ENCODE peak calls at places on chromosomes 12 and 14, in five cellular contexts. One of them, this sample, is unnamed. For H3F3A, the result is how much of the 10 kb centered on the place peaks cover.

GRCh38 chr12:50185496-50185895 is 18.3 kb upstream of the CERS5 start:
- DNase-seq in MM.1S: no peak
- DNase-seq in neural progenitor cell: no peak
- DNase-seq in PC-3: no peak
- DNase-seq in GM23248: peak
- DNase-seq in this sample: no peak

GRCh38 chr14:24307575-24308341 is at the start of gene CIDEB:
- DNase-seq in MM.1S: peak
- DNase-seq in neural progenitor cell: peak
- DNase-seq in PC-3: peak
- DNase-seq in GM23248: peak
- DNase-seq in this sample: peak

GRCh38 chr14:56304456-56304855 is 186.2 kb downstream of the PELI2 start:
- DNase-seq in MM.1S: no peak
- DNase-seq in neural progenitor cell: no peak
- DNase-seq in PC-3: no peak
- DNase-seq in GM23248: no peak
- DNase-seq in this sample: no peak

GRCh38 chr12:15546102-15546701 is 223.9 kb downstream of the PTPRO start:
- DNase-seq in MM.1S: peak
- DNase-seq in neural progenitor cell: no peak
- DNase-seq in PC-3: no peak
- DNase-seq in GM23248: no peak
- DNase-seq in this sample: no peak

GRCh38 chr12:110280784-110281548 is at the start of gene ATP2A2:
- DNase-seq in MM.1S: peak
- DNase-seq in neural progenitor cell: peak
- DNase-seq in PC-3: peak
- DNase-seq in GM23248: peak
- DNase-seq in this sample: peak

GRCh38 chr12:1374296-1374695 is 220.1 kb downstream of the FBXL14 start:
- DNase-seq in MM.1S: no peak
- DNase-seq in neural progenitor cell: no peak
- DNase-seq in PC-3: no peak
- DNase-seq in GM23248: peak
- DNase-seq in this sample: no peak

GRCh38 chr12:112992541-112993398 is 14.5 kb downstream of the OAS2 start:
- DNase-seq in MM.1S: peak
- DNase-seq in neural progenitor cell: peak
- DNase-seq in PC-3: peak
- DNase-seq in GM23248: peak
- DNase-seq in this sample: peak

GRCh38 chr12:25972783-25973182 is 14.3 kb downstream of the RASSF8 start:
- DNase-seq in MM.1S: no peak
- DNase-seq in neural progenitor cell: no peak
- DNase-seq in PC-3: peak
- DNase-seq in GM23248: peak
- DNase-seq in this sample: no peak

GRCh38 chr14:91258021-91258618 is 13.6 kb upstream of the GPR68 start:
- DNase-seq in MM.1S: no peak
- DNase-seq in neural progenitor cell: no peak
- DNase-seq in PC-3: no peak
- DNase-seq in GM23248: peak
- DNase-seq in this sample: no peak

DNA sequence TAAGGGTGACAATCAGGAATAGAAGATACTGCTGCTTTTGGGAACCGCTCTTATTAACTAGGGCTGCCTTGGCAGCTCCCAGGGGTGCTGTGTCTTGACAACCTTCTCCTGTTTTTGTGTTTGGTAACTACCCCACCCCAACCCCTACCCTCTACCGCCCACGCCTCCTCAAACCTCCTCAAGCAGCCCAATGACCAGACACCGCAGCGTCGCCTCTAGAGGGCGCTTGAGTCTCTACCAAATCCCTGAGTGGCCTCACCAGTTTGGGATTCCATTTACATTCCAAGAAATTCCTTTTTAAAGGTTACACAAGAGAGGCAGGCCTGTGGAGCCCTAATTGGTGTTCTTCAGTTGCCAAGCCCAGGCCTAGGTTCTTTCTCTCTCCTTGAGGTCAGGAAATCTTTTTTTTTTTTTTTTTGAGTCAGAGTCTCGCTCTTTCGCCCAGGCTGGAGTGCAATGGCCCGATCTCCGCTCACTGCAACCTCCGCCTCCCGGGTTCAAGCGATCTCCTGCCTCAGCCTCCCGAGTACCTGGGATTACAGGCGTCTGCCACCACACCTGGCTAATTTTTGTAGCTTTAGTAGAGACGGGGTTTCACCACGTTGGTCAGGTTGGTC is 72.4 kb upstream of the USP44 start:
- DNase-seq in MM.1S: peak
- DNase-seq in neural progenitor cell: peak
- DNase-seq in PC-3: peak
- DNase-seq in GM23248: peak
- DNase-seq in this sample: peak
- H3K4me2 ChIP-seq in MM.1S: no peak
- H3K4me2 ChIP-seq in neural progenitor cell: peak
- H3K4me2 ChIP-seq in PC-3: no peak
- H3K4me2 ChIP-seq in GM23248: peak
- H3K4me2 ChIP-seq in this sample: no peak

GRCh38 chr12:108322998-108323397 is 16.1 kb downstream of the CMKLR1 start:
- DNase-seq in MM.1S: no peak
- DNase-seq in neural progenitor cell: no peak
- DNase-seq in PC-3: no peak
- DNase-seq in GM23248: no peak
- DNase-seq in this sample: no peak

GRCh38 chr12:108324678-108325358 is 14.3 kb downstream of the CMKLR1 start:
- DNase-seq in MM.1S: no peak
- DNase-seq in neural progenitor cell: no peak
- DNase-seq in PC-3: no peak
- DNase-seq in GM23248: no peak
- DNase-seq in this sample: no peak

GRCh38 chr12:108325549-108325948 is 13.6 kb downstream of the CMKLR1 start:
- DNase-seq in MM.1S: no peak
- DNase-seq in neural progenitor cell: no peak
- DNase-seq in PC-3: no peak
- DNase-seq in GM23248: no peak
- DNase-seq in this sample: no peak

GRCh38 chr12:108321688-108322087 is 17.4 kb downstream of the CMKLR1 start:
- DNase-seq in MM.1S: no peak
- DNase-seq in neural progenitor cell: no peak
- DNase-seq in PC-3: no peak
- DNase-seq in GM23248: no peak
- DNase-seq in this sample: no peak

DNA sequence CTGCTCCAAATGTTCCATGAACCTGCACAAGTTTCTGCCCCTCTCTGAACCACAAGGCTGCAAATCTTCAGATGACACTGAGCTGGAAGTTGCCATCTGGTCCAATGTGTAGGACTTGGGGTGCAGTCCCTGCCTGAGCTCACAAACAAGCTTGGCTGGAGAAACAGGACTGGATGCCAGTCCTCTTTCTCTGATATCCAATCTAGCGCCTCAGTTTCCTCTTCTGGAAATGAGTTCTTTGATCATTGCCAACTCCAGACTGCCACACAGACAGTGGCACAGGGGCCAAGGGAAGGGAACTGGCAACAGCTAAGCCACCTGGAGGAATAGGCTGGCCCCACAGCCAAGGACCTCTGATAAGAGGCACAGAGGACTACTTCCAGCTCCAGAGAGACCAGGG is 15.5 kb downstream of the CMKLR1 start:
- DNase-seq in MM.1S: no peak
- DNase-seq in neural progenitor cell: no peak
- DNase-seq in PC-3: no peak
- DNase-seq in GM23248: no peak
- DNase-seq in this sample: no peak
- H3F3A ChIP-seq in MM.1S: under half
- H3F3A ChIP-seq in neural progenitor cell: under half
- H3F3A ChIP-seq in PC-3: under half
- H3F3A ChIP-seq in GM23248: under half
- H3F3A ChIP-seq in this sample: under half

DNA sequence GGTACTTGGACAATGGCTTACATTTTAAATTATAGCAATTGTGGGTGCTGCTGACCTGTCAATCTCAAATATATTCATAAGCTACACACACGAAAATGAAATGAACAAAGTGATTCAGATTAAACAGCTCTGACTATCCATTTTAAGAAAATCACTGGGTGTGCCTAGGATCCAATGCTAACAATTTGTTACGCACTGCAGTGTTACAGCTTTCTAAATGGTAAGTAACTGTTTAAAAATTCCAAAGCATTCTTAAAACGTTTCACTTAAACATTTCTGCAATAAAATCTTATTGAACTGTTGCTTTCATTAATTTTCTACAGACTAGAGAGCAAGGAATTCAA is 18.9 kb downstream of the LMO3 start:
- DNase-seq in MM.1S: no peak
- DNase-seq in neural progenitor cell: no peak
- DNase-seq in PC-3: no peak
- DNase-seq in GM23248: no peak
- DNase-seq in this sample: no peak
- H3K4me2 ChIP-seq in MM.1S: no peak
- H3K4me2 ChIP-seq in neural progenitor cell: no peak
- H3K4me2 ChIP-seq in PC-3: no peak
- H3K4me2 ChIP-seq in GM23248: no peak
- H3K4me2 ChIP-seq in this sample: no peak

GRCh38 chr14:61256826-61257468 is 24.2 kb downstream of the TMEM30B start:
- DNase-seq in MM.1S: no peak
- DNase-seq in neural progenitor cell: no peak
- DNase-seq in PC-3: no peak
- DNase-seq in GM23248: no peak
- DNase-seq in this sample: no peak
- H3F3A ChIP-seq in MM.1S: under half
- H3F3A ChIP-seq in neural progenitor cell: under half
- H3F3A ChIP-seq in PC-3: under half
- H3F3A ChIP-seq in GM23248: under half
- H3F3A ChIP-seq in this sample: under half

GRCh38 chr14:33936391-33936790 is 14.5 kb downstream of the EGLN3 start:
- DNase-seq in MM.1S: no peak
- DNase-seq in neural progenitor cell: peak
- DNase-seq in PC-3: no peak
- DNase-seq in GM23248: no peak
- DNase-seq in this sample: no peak
- H3K4me2 ChIP-seq in MM.1S: no peak
- H3K4me2 ChIP-seq in neural progenitor cell: peak
- H3K4me2 ChIP-seq in PC-3: no peak
- H3K4me2 ChIP-seq in GM23248: no peak
- H3K4me2 ChIP-seq in this sample: no peak

DNA sequence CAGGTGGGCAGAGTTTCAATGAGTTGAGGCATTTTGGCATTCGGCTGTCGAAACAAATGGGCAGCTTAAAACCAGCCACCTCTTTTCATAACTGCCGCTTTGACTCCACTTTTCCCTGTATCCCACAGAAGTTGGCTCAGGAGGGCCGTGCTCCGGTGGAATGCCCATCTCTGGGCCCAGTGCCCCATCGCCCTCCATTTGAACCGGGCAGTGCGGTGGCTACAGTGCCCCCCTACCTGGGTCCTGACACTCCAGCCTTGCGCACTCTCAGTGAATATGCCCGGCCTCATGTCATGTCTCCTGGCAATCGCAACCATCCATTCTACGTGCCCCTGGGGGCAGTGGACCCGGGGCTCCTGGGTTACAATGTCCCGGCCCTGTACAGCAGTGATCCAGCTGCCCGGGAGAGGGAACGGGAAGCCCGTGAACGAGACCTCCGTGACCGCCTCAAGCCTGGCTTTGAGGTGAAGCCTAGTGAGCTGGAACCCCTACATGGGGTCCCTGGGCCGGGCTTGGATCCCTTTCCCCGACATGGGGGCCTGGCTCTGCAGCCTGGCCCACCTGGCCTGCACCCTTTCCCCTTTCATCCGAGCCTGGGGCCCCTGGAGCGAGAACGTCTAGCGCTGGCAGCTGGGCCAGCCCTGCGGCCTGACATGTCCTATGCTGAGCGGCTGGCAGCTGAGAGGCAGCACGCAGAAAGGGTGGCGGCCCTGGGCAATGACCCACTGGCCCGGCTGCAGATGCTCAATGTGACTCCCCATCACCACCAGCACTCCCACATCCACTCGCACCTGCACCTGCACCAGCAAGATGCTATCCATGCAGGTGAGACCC is 5.0 kb upstream of the RNU7-1 start:
- DNase-seq in MM.1S: no peak
- DNase-seq in neural progenitor cell: no peak
- DNase-seq in PC-3: no peak
- DNase-seq in GM23248: no peak
- DNase-seq in this sample: no peak
- H3F3A ChIP-seq in MM.1S: under half
- H3F3A ChIP-seq in neural progenitor cell: half or more
- H3F3A ChIP-seq in PC-3: under half
- H3F3A ChIP-seq in GM23248: half or more
- H3F3A ChIP-seq in this sample: half or more

DNA sequence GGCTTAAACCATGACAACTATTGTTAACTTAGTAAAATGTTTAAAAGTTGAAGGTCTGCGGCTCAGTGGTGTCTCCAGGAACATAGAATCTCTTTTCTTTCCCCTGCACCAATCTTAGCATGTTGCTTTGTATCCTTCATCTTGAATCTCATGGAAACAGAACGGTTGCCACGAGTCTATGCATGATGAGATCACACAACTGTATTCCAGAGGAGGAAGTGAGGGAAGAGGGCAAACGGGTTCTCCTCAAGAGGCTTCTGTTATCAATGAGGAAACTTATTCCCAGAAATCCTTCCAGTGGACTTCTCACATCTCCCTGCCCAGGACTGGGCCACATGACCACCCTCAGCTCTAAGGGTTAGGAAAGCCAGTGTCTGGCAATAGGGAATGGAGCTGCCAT is 17.3 kb downstream of the PLXNC1 start:
- DNase-seq in MM.1S: no peak
- DNase-seq in neural progenitor cell: no peak
- DNase-seq in PC-3: no peak
- DNase-seq in GM23248: no peak
- DNase-seq in this sample: no peak
- H3K4me2 ChIP-seq in MM.1S: no peak
- H3K4me2 ChIP-seq in neural progenitor cell: peak
- H3K4me2 ChIP-seq in PC-3: no peak
- H3K4me2 ChIP-seq in GM23248: no peak
- H3K4me2 ChIP-seq in this sample: no peak

DNA sequence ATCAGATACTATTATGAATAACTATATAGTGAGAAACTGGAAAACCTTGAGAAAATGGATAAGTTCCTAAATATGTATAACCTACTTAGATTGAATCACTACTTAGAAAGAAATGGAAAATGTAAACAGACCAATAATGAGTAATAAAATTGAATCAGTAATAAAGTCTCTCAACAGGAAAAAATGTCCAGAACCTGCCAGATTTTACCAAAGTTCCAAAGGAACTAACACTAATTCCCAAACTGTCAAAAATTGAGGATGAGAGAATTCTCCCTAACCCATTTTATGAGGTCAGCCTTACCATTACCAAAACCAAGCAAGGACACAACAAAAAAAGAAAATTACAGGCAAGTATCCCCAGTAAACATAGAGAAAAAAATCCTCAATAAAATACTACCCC is 272.0 kb downstream of the RPAP3 start:
- DNase-seq in MM.1S: no peak
- DNase-seq in neural progenitor cell: no peak
- DNase-seq in PC-3: peak
- DNase-seq in GM23248: peak
- DNase-seq in this sample: no peak
- H3F3A ChIP-seq in MM.1S: under half
- H3F3A ChIP-seq in neural progenitor cell: under half
- H3F3A ChIP-seq in PC-3: under half
- H3F3A ChIP-seq in GM23248: under half
- H3F3A ChIP-seq in this sample: under half